ENCODE peak calls at places on chromosomes 16 and 17, in eight cellular contexts. C is kidney epithelial cell, E is hepatocyte, U is A549, F is colonic mucosa, K is heart left ventricle, G is AG04449, N is AG10803. T is an unnamed sample.

GRCh38 chr16:27321013-27321960 is 7.5 kb downstream of the IL4R start:
- DNase-seq in C (no peak), E (no peak), U (no peak), F (no peak), K (no peak), G (no peak), N (peak), T (no peak)

GRCh38 chr17:19897901-19898300 is 30.2 kb upstream of the ULK2 start:
- DNase-seq in C (no peak), E (peak), U (peak), F (no peak), K (no peak), G (peak), N (peak), T (peak)

GRCh38 chr16:27199747-27200146 is 3.6 kb upstream of the KDM8 start:
- DNase-seq in C (no peak), E (no peak), U (no peak), F (no peak), K (no peak), G (no peak), N (peak), T (no peak)

GRCh38 chr17:28478940-28479615 is 5.6 kb downstream of the SLC13A2 start:
- DNase-seq in C (no peak), E (no peak), U (no peak), F (no peak), K (no peak), G (no peak), N (no peak), T (no peak)

GRCh38 chr17:688100-688989 is 26.3 kb downstream of the VPS53 start:
- DNase-seq in C (no peak), E (peak), U (peak), F (peak), K (no peak), G (no peak), N (peak), T (no peak)

GRCh38 chr16:85423631-85424030 is 189.5 kb upstream of the GSE1 start:
- DNase-seq in C (no peak), E (no peak), U (no peak), F (no peak), K (no peak), G (no peak), N (no peak), T (no peak)

GRCh38 chr17:65662166-65662565 is 100.7 kb upstream of the AXIN2 start:
- DNase-seq in C (no peak), E (no peak), U (no peak), F (no peak), K (no peak), G (peak), N (peak), T (peak)

GRCh38 chr17:1470071-1470773 is 14.2 kb upstream of the CRK start:
- DNase-seq in C (no peak), E (no peak), U (no peak), F (no peak), K (no peak), G (no peak), N (no peak), T (no peak)

GRCh38 chr16:49528035-49528434 is 154.4 kb downstream of the C16orf78 start:
- DNase-seq in C (no peak), E (peak), U (no peak), F (no peak), K (no peak), G (no peak), N (no peak), T (no peak)

GRCh38 chr16:49465661-49466528 is 92.3 kb downstream of the C16orf78 start:
- DNase-seq in C (no peak), E (no peak), U (no peak), F (peak), K (peak), G (no peak), N (no peak), T (no peak)

GRCh38 chr17:37844158-37844976 is 79.8 kb upstream of the TBC1D3K start:
- DNase-seq in C (no peak), E (peak), U (peak), F (peak), K (peak), G (no peak), N (peak), T (no peak)

GRCh38 chr16:85798901-85799496 is 345 bp downstream of the EMC8 start:
- DNase-seq in C (no peak), E (peak), U (peak), F (peak), K (peak), G (no peak), N (peak), T (no peak)

GRCh38 chr17:18966831-18967624 is 15.1 kb downstream of the SLC5A10 start:
- DNase-seq in C (no peak), E (peak), U (no peak), F (peak), K (peak), G (no peak), N (peak), T (no peak)

GRCh38 chr16:70438983-70439862 is at the start of gene ST3GAL2:
- DNase-seq in C (no peak), E (peak), U (peak), F (peak), K (peak), G (no peak), N (peak), T (peak)

GRCh38 chr16:4373909-4374742 is 2.5 kb downstream of the VASN start:
- DNase-seq in C (no peak), E (peak), U (peak), F (peak), K (peak), G (peak), N (peak), T (peak)

GRCh38 chr17:41048441-41048840 is 1.3 kb upstream of the KRTAP2-1 start:
- DNase-seq in C (no peak), E (no peak), U (no peak), F (no peak), K (no peak), G (no peak), N (peak), T (peak)

GRCh38 chr16:76577003-76577402 is 299.8 kb downstream of the CNTNAP4 start:
- DNase-seq in C (no peak), E (no peak), U (no peak), F (no peak), K (no peak), G (no peak), N (no peak), T (no peak)

GRCh38 chr17:2950846-2951245 is 112.6 kb downstream of the OR1D5 start:
- DNase-seq in C (no peak), E (no peak), U (no peak), F (no peak), K (no peak), G (no peak), N (no peak), T (no peak)

GRCh38 chr16:12187939-12188673 is 211.6 kb downstream of the SNX29 start:
- DNase-seq in C (peak), E (no peak), U (peak), F (no peak), K (no peak), G (no peak), N (peak), T (peak)

GRCh38 chr17:11730747-11731146 is 132.5 kb downstream of the DNAH9 start:
- DNase-seq in C (no peak), E (no peak), U (no peak), F (no peak), K (no peak), G (no peak), N (no peak), T (no peak)

GRCh38 chr17:38751144-38751802 is 1.3 kb upstream of the PSMB3 start:
- DNase-seq in C (no peak), E (peak), U (peak), F (peak), K (no peak), G (no peak), N (peak), T (no peak)

GRCh38 chr16:20850981-20851380 is 44.7 kb downstream of the REXO5 start:
- DNase-seq in C (no peak), E (no peak), U (no peak), F (no peak), K (no peak), G (no peak), N (peak), T (no peak)

GRCh38 chr17:39678340-39679116 is 9.3 kb downstream of the PGAP3 start:
- DNase-seq in C (no peak), E (peak), U (no peak), F (peak), K (no peak), G (no peak), N (no peak), T (no peak)

GRCh38 chr17:50361561-50362480 is 11.2 kb downstream of the MRPL27 start:
- DNase-seq in C (peak), E (peak), U (peak), F (peak), K (peak), G (no peak), N (peak), T (peak)

GRCh38 chr17:79160980-79161621 is 86.5 kb downstream of the ENGASE start:
- DNase-seq in C (no peak), E (no peak), U (no peak), F (no peak), K (no peak), G (no peak), N (no peak), T (no peak)

GRCh38 chr16:85463228-85463611 is 149.9 kb upstream of the GSE1 start:
- DNase-seq in C (no peak), E (peak), U (no peak), F (no peak), K (no peak), G (no peak), N (no peak), T (no peak)

GRCh38 chr16:15742716-15743115 is 92.7 kb downstream of the NDE1 start:
- DNase-seq in C (no peak), E (no peak), U (no peak), F (no peak), K (no peak), G (no peak), N (no peak), T (no peak)

GRCh38 chr17:31308372-31308905 is 5.4 kb downstream of the EVI2B start:
- DNase-seq in C (no peak), E (no peak), U (no peak), F (no peak), K (no peak), G (no peak), N (no peak), T (no peak)

DNA sequence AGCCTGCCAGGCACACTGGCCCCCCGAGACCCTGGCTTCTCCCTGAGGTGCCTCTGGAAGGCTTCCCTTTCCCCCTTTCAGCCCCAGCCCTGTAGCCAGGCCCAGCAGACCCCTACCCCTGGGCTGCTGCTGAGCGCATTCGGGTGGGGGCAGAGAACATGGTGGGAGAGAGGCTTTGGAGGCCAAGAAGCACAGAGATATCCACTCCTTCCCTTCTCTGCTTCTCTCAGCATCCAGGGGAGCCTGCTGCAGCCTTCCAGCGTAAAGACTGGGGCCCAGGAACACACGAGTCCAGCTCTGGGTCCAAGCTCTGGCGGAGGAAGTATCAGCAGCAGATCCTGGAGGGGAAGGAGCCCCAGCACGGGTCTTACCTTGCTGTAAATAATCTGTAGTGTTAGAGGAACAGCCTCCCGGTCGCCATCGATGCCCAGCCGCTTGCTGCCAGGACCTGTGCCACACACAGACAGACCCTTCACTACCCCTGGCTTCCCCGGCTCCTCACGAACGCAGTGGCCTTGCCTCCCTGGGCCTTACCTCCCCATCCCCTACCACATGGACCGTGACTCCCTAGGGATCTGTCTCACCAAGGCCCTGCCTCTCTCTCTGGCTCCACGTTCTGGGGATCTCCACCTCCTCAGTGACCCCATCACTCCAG is 17.0 kb upstream of the PIK3R6 start:
- DNase-seq in C (no peak), E (no peak), U (no peak), F (no peak), K (peak), G (no peak), N (no peak), T (no peak)
- H3K4me3 ChIP-seq in C (no peak), E (no peak), U (no peak), F (no peak), K (no peak), G (no peak), N (no peak), T (no peak)

GRCh38 chr16:66751992-66752322 is 548 bp upstream of the DYNC1LI2 start:
- DNase-seq in C (no peak), E (no peak), U (no peak), F (no peak), K (no peak), G (no peak), N (no peak), T (no peak)
- TF ChIP-seq CTCF in C (no peak), E (peak), U (peak), F (peak), K (no peak), G (no peak), N (no peak), T (no peak)

DNA sequence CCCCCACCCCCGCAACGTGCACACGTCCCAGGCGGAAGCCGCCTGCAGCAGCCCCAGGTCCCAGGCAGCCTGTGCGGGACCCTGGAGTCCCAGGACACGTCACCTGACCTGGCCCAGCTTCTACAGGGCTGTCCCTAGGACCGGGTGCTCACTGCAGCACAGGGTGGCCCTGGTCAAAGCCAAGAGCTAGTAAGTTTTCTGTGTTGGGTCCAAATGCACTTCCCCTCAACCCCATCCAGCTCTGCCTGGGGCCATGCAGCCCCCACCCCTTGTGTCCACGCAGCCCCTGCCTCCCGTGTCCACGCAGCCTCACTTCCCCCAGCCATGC is 22.1 kb upstream of the PVALEF start:
- DNase-seq in C (no peak), E (no peak), U (no peak), F (no peak), K (no peak), G (no peak), N (no peak), T (no peak)
- H3K4me3 ChIP-seq in C (no peak), E (no peak), U (no peak), F (no peak), K (no peak), G (no peak), N (no peak), T (no peak)

GRCh38 chr17:59366040-59366757 is 34.7 kb downstream of the YPEL2 start:
- DNase-seq in C (no peak), E (peak), U (no peak), F (no peak), K (no peak), G (no peak), N (no peak), T (no peak)
- TF ChIP-seq CTCF in C (no peak), E (peak), U (no peak), F (no peak), K (no peak), G (no peak), N (no peak), T (no peak)

GRCh38 chr17:16286009-16286946 is 67.0 kb downstream of the CENPV start:
- DNase-seq in C (peak), E (peak), U (peak), F (peak), K (peak), G (peak), N (peak), T (peak)
- H3K4me3 ChIP-seq in C (peak), E (no peak), U (no peak), F (no peak), K (peak), G (peak), N (peak), T (peak)

GRCh38 chr16:51523400-51523799 is 372.3 kb upstream of the SALL1 start:
- DNase-seq in C (no peak), E (no peak), U (peak), F (no peak), K (no peak), G (no peak), N (peak), T (no peak)

GRCh38 chr16:51522902-51523301 is 371.8 kb upstream of the SALL1 start:
- DNase-seq in C (no peak), E (no peak), U (no peak), F (no peak), K (no peak), G (no peak), N (no peak), T (no peak)

GRCh38 chr16:51524070-51524469 is 373.0 kb upstream of the SALL1 start:
- DNase-seq in C (no peak), E (no peak), U (no peak), F (no peak), K (no peak), G (no peak), N (no peak), T (no peak)

GRCh38 chr16:51526622-51527021 is 375.6 kb upstream of the SALL1 start:
- DNase-seq in C (no peak), E (no peak), U (no peak), F (no peak), K (no peak), G (no peak), N (no peak), T (no peak)

GRCh38 chr16:51524555-51525373 is 373.7 kb upstream of the SALL1 start:
- DNase-seq in C (no peak), E (no peak), U (peak), F (no peak), K (no peak), G (no peak), N (peak), T (peak)
- TF ChIP-seq CTCF in C (peak), E (no peak), U (peak), F (no peak), K (no peak), G (no peak), N (peak), T (peak)

GRCh38 chr17:49132317-49132698 is 261 bp upstream of the B4GALNT2 start:
- DNase-seq in C (no peak), E (no peak), U (no peak), F (no peak), K (no peak), G (no peak), N (no peak), T (no peak)
- H3K4me3 ChIP-seq in C (peak), E (peak), U (peak), F (peak), K (no peak), G (peak), N (peak), T (peak)

DNA sequence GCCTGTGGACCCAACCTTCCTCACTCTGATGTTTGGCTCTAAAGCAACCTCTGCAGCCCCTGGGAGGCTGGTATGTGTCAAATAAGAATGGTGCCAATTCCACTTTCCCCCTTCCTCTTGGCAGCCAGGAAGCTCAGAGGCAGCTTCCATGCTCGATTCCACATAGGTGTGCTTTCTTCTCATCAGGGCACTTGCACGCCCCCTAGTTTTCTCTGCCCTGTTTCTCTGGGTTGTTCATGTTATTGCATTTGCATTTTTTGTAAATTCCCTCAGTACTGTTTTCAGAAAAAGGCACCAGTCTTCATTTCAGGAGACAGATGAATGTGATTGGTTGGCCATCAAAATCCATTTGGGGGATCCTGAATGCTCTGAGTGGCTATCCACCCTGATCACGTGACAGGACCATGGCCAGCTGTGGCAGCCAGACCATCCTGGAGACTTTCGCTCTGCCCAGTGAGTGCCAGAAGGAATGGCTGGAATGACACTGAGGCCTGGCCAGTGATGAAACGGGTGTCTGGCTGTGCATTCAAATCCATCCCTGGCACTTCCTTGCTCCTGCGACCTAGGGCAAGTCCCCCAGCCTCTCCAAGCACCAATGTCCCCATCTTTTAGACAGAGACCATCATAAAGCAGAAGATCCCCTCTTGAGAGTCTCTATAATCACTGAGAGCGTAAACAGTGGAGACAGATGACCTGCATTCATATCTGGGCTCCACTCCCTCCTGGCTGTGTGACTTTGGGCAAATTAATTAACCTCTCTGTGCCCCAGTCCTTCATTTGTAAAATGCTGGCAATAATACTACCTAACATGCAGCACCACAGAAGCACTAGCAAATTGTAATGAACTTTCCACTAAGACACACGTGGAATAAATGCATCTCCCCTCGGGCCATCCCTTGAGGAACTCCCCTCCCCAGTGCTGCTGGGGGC is 56.4 kb downstream of the CNGB1 start:
- DNase-seq in C (no peak), E (no peak), U (no peak), F (no peak), K (no peak), G (no peak), N (no peak), T (no peak)
- TF ChIP-seq CTCF in C (no peak), E (no peak), U (no peak), F (no peak), K (no peak), G (no peak), N (no peak), T (no peak)

GRCh38 chr17:29585080-29585751 is 4.2 kb downstream of the GIT1 start:
- DNase-seq in C (no peak), E (no peak), U (no peak), F (no peak), K (peak), G (no peak), N (no peak), T (no peak)
- H3K4me3 ChIP-seq in C (no peak), E (no peak), U (no peak), F (no peak), K (peak), G (no peak), N (no peak), T (no peak)

GRCh38 chr17:4997302-4998026 is at the start of the genes INCA1 and KIF1C:
- DNase-seq in C (peak), E (peak), U (peak), F (peak), K (peak), G (peak), N (peak), T (peak)
- TF ChIP-seq CTCF in C (no peak), E (no peak), U (no peak), F (no peak), K (no peak), G (no peak), N (no peak), T (no peak)